ENCODE peak calls at places on chromosomes 5 and 9, in nine cellular contexts. Y, A, M, W, O, K, L, I and R are unnamed samples.

GRCh38 chr5:177598477-177598876 is 1.5 kb upstream of the B4GALT7 start:
- DNase-seq in M (no peak), K (no peak), W (no peak), O (no peak), Y (no peak), L (no peak), I (no peak), A (no peak), R (no peak)

GRCh38 chr5:37519807-37520206 is 140.7 kb downstream of the WDR70 start:
- DNase-seq in W (no peak), O (no peak), A (no peak), M (no peak), L (no peak), K (no peak), I (no peak), Y (no peak), R (no peak)

GRCh38 chr5:101306391-101307137 is 403.5 kb upstream of the ST8SIA4 start:
- DNase-seq in M (no peak), A (no peak), W (no peak), Y (no peak), O (no peak), K (no peak), I (no peak), L (no peak), R (no peak)

GRCh38 chr5:176427971-176428370 is 11.6 kb upstream of the CLTB start:
- DNase-seq in W (no peak), M (no peak), A (no peak), K (no peak), Y (no peak), O (peak), I (no peak), L (no peak), R (no peak)

GRCh38 chr5:7872517-7873149 is 3.7 kb downstream of the MTRR start:
- DNase-seq in M (no peak), A (no peak), I (no peak), O (peak), K (no peak), L (no peak), W (no peak), Y (no peak), R (no peak)

GRCh38 chr5:78527054-78527884 is 121.3 kb downstream of the LHFPL2 start:
- DNase-seq in K (peak), Y (no peak), O (peak), M (peak), A (no peak), I (no peak), W (peak), L (peak), R (peak)

GRCh38 chr9:100515578-100516494 is 42.9 kb downstream of the TMEFF1 start:
- DNase-seq in L (no peak), A (no peak), K (no peak), O (peak), I (no peak), Y (no peak), W (no peak), M (peak), R (no peak)

GRCh38 chr5:96509721-96510383 is 76.8 kb upstream of the PCSK1 start:
- DNase-seq in I (no peak), O (peak), A (no peak), K (no peak), M (no peak), L (peak), Y (no peak), W (peak), R (peak)

GRCh38 chr5:155019601-155020226 is 6.2 kb downstream of the KIF4B start:
- DNase-seq in A (no peak), Y (no peak), O (no peak), K (no peak), W (no peak), I (no peak), M (no peak), L (no peak), R (no peak)

GRCh38 chr5:175539936-175540335 is 61.6 kb downstream of the SFXN1 start:
- DNase-seq in Y (no peak), K (no peak), A (no peak), O (no peak), W (no peak), I (no peak), L (no peak), M (no peak), R (no peak)

GRCh38 chr5:162911873-162912272 is 525.5 kb upstream of the CCNG1 start:
- DNase-seq in O (no peak), A (no peak), I (no peak), Y (no peak), K (no peak), M (no peak), W (no peak), L (no peak), R (no peak)

GRCh38 chr5:146339715-146340259 is 1.1 kb downstream of the POU4F3 start:
- DNase-seq in M (no peak), I (no peak), L (no peak), K (no peak), Y (no peak), O (no peak), W (no peak), A (no peak), R (no peak)

GRCh38 chr9:108300296-108301287 is 555.2 kb downstream of the ACTL7B start:
- DNase-seq in M (no peak), O (no peak), K (no peak), A (no peak), L (no peak), Y (no peak), W (no peak), I (no peak), R (no peak)

GRCh38 chr9:131366745-131367401 is 27.0 kb upstream of the PRRC2B start:
- DNase-seq in W (peak), O (peak), Y (no peak), K (no peak), L (peak), I (no peak), A (no peak), M (peak), R (peak)

GRCh38 chr5:112124788-112125187 is 294.3 kb downstream of the EPB41L4A start:
- DNase-seq in K (no peak), I (no peak), W (no peak), A (no peak), O (no peak), Y (no peak), M (no peak), L (no peak), R (no peak)

GRCh38 chr5:137264041-137264440 is 235.1 kb downstream of the SPOCK1 start:
- DNase-seq in Y (no peak), K (no peak), L (no peak), A (no peak), M (no peak), O (no peak), W (peak), I (no peak), R (no peak)

GRCh38 chr5:172101547-172102225 is 86.3 kb downstream of the STK10 start:
- DNase-seq in Y (no peak), W (no peak), A (no peak), L (no peak), O (no peak), M (no peak), K (no peak), I (no peak), R (no peak)

GRCh38 chr5:82351754-82352145 is 73.6 kb upstream of the RPS23 start:
- DNase-seq in I (no peak), K (no peak), L (peak), W (no peak), M (peak), O (peak), A (peak), Y (no peak), R (no peak)

GRCh38 chr9:15711531-15712295 is 158.9 kb downstream of the CCDC171 start:
- DNase-seq in A (no peak), I (no peak), M (no peak), O (peak), W (no peak), Y (no peak), K (no peak), L (no peak), R (no peak)

GRCh38 chr5:53031695-53032096 is 42.5 kb downstream of the ITGA2 start:
- DNase-seq in L (peak), K (no peak), Y (no peak), M (no peak), O (peak), I (no peak), A (no peak), W (peak), R (no peak)

GRCh38 chr9:109072133-109072692 is 47.5 kb downstream of the TMEM245 start:
- DNase-seq in W (no peak), A (no peak), O (no peak), I (no peak), L (no peak), Y (no peak), K (no peak), M (no peak), R (no peak)

GRCh38 chr5:127358782-127359181 is 68.2 kb downstream of the MEGF10 start:
- DNase-seq in K (no peak), O (no peak), M (no peak), Y (no peak), A (no peak), L (no peak), W (peak), I (no peak), R (no peak)

GRCh38 chr5:23332650-23333251 is 174.7 kb upstream of the PRDM9 start:
- DNase-seq in I (no peak), K (no peak), M (peak), A (no peak), Y (no peak), W (no peak), L (no peak), O (no peak), R (no peak)

GRCh38 chr5:110477923-110478322 is 248.5 kb downstream of the TMEM232 start:
- DNase-seq in A (no peak), L (peak), Y (no peak), M (no peak), O (peak), I (no peak), W (no peak), K (no peak), R (no peak)

GRCh38 chr9:129677456-129677855 is 12.0 kb downstream of the PRRX2 start:
- DNase-seq in I (no peak), Y (no peak), A (no peak), K (no peak), M (peak), O (no peak), L (no peak), W (no peak), R (no peak)

GRCh38 chr9:6641073-6641455 is 4.5 kb downstream of the GLDC start:
- DNase-seq in A (no peak), I (no peak), K (no peak), L (no peak), M (no peak), W (no peak), O (no peak), Y (no peak), R (no peak)

GRCh38 chr5:16805478-16805877 is 130.6 kb downstream of the MYO10 start:
- DNase-seq in M (no peak), Y (no peak), O (no peak), W (peak), I (no peak), K (no peak), L (no peak), A (no peak), R (peak)

GRCh38 chr5:150599917-150600511 is 40.4 kb upstream of the SYNPO start:
- DNase-seq in Y (peak), I (no peak), M (no peak), K (peak), L (peak), W (no peak), A (peak), O (peak), R (peak)

DNA sequence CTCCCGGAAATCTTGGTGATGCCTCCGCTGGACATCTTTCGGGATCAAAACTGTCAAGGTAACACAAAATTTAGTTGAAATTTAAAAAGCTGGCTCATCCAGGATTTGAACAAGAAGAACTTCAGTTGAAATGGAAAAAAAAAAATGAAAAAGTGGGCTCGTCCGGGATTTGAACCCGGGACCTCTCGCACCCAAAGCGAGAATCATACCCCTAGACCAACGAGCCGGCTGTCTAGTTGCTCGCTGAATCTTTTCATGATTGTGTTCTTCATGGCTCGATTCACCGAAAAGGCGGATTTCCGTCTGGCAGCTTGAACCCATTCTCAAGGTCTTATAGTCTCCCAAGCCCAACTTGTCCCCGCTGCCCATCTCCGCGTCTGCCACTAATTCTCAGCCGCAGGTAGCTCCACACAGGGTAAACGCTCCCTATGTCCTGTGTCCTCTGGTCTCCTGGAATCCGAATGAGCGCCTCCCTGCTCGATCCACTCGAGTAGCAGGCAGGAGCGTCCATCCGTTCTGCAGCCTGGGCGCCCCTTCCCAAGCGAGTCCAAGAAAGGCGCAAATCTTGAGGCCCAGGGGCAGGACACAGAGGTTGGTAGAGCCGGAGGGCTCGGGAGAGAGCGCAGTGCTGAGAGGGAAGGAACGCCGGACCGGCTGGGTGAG is 16.2 kb downstream of the TRIM7 start:
- DNase-seq in A (peak), K (peak), O (peak), I (no peak), L (peak), Y (peak), M (peak), W (no peak), R (no peak)
- TF ChIP-seq CTCF in A (no peak), K (no peak), O (no peak), I (no peak), L (no peak), Y (no peak), M (no peak), W (no peak), R (no peak)

GRCh38 chr5:3787604-3788003 is 192.0 kb downstream of the IRX1 start:
- DNase-seq in A (no peak), I (no peak), M (peak), W (no peak), O (no peak), K (no peak), L (no peak), Y (no peak), R (no peak)

GRCh38 chr5:3789519-3790193 is 194.0 kb downstream of the IRX1 start:
- DNase-seq in Y (no peak), K (no peak), O (no peak), I (no peak), L (no peak), W (no peak), M (peak), A (no peak), R (no peak)

GRCh38 chr5:3794611-3795010 is 199.0 kb downstream of the IRX1 start:
- DNase-seq in K (no peak), L (no peak), Y (no peak), I (no peak), A (no peak), O (no peak), M (no peak), W (no peak), R (no peak)

GRCh38 chr5:3796736-3797135 is 201.1 kb downstream of the IRX1 start:
- DNase-seq in W (no peak), K (no peak), L (no peak), Y (no peak), I (no peak), A (no peak), M (no peak), O (no peak), R (no peak)

DNA sequence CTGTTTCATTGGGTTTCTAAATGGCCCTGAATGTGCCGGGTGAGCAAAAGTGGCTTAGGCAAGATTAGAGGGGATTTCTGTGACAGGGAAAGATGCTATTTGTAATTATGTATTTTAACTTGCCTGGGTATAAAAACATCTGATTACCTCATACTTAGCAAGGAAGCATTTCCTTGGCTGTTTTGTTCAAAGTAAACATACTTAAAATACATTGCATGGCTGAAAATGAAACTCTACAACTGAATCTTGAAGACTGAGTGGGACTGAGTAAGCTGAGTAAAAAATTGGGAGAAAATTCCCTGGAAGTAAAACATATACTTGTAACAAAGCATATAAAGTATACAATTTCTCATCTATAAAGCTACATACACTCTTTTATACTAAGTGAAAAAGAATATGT is 197.5 kb downstream of the IRX1 start:
- DNase-seq in M (no peak), I (no peak), O (no peak), A (no peak), L (no peak), K (no peak), W (no peak), Y (no peak), R (no peak)
- TF ChIP-seq CTCF in M (no peak), I (no peak), O (no peak), A (no peak), L (no peak), K (no peak), W (no peak), Y (no peak), R (no peak)

DNA sequence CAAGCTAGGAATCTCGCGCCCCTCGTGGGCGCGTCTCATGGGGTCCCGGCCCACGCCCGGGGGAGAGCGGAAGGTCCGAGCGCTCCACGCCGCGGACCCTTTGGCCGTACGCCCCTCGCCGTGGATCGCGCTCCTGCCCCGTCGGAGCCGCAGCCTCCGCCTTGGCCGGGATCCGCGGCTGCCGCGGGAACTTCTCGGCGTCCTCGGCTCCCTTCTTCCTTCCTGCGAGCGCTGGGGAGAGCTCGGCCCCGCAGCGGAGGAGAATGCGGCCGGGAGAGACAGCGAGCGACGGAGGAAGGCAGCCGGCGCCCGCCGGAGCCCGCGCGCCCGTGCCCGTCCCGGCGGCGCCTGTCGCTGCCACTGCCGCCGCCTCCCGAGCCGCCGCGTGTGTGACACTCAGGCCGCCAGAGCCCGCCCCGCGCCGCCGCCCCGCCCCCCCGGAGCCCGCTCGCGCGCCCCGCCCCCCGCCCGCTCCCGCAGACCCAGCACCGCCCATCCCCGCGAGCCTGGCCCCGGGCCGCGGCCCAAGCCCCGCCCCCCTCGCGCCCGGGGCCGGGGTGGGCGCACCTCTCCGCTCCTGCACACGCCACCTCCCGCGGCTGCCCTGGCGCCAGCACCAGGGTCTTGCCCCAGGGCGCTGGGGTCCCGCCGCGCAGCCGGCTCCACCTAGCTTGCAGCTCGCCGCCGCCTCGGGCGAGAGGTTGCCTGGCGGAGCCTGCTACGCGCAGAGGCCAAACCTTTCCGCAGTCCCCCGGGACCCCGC is at the start of gene SHB:
- DNase-seq in L (no peak), I (no peak), Y (peak), K (peak), O (peak), A (peak), M (peak), W (no peak), R (no peak)
- TF ChIP-seq CTCF in L (no peak), I (peak), Y (peak), K (no peak), O (no peak), A (no peak), M (no peak), W (no peak), R (no peak)

DNA sequence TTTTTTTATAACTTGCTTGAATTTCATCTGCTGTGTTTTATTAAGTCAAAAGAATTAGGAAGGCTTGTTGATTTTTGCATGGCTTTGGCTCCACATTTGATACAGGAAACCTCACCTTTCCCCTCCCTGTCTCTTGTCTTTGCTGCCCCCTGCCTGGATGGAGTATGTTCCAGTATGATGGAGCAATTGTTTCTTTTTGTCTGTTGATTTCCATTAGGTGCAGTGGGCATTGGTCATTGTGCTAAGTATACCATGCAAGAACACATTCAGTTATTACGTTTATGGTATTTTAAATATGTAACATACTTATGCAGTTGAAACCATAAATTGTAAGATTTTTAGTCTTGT is 19.6 kb downstream of the TJP2 start:
- DNase-seq in L (no peak), A (no peak), K (no peak), M (peak), O (no peak), Y (no peak), W (no peak), I (no peak), R (no peak)
- TF ChIP-seq CTCF in L (no peak), A (no peak), K (peak), M (peak), O (peak), Y (no peak), W (no peak), I (no peak), R (no peak)

DNA sequence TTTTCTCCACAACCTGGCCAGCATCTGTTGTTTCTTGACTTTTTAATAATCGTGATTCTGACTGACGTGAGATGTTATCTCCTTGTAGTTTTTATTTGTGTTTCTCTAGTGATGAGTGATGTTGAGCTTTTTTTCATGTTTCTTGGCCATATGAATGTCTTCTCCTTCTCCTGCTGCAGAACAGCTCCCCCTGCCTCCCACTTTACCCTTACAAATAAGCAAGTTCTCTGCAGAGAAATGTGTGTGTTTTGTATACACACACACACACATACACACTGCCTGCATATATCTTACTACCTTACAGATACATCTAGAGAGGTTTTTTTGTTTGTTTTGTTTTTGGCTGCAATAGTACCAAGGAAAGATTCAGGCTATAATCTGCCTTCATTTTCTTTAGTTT is 88.7 kb upstream of the PHF24 start:
- DNase-seq in K (no peak), Y (no peak), I (no peak), L (no peak), W (no peak), O (peak), M (peak), A (peak), R (no peak)
- TF ChIP-seq CTCF in K (no peak), Y (no peak), I (no peak), L (peak), W (peak), O (no peak), M (peak), A (no peak), R (peak)